ENCODE peak calls at places on chromosome 14, in four cellular contexts. T is WTC11, Z is K562, E is GM12878. M is an unnamed sample.

GRCh38 chr14:90453401-90453951 is 56.6 kb downstream of the CALM1 start:
- DNase-seq in Z (no peak), T (no peak), E (no peak), M (no peak)

GRCh38 chr14:96486705-96487104 is 15.5 kb upstream of the PAPOLA start:
- DNase-seq in E (no peak), Z (no peak), T (no peak), M (no peak)

GRCh38 chr14:76484355-76484754 is 108.4 kb downstream of the ESRRB start:
- DNase-seq in T (peak), Z (no peak), E (no peak), M (no peak)

GRCh38 chr14:29971101-29971500 is 43.5 kb upstream of the PRKD1 start:
- DNase-seq in Z (no peak), E (no peak), T (no peak), M (no peak)

GRCh38 chr14:56854325-56854724 is 44.0 kb upstream of the OTX2 start:
- DNase-seq in T (no peak), E (no peak), Z (no peak), M (no peak)

GRCh38 chr14:98903371-98903770 is 368.6 kb downstream of the BCL11B start:
- DNase-seq in E (no peak), T (no peak), Z (no peak), M (no peak)

GRCh38 chr14:72498646-72499045 is 395.3 kb downstream of the DPF3 start:
- DNase-seq in E (no peak), Z (no peak), T (no peak), M (no peak)

GRCh38 chr14:55731881-55732498 is 152.0 kb downstream of the KTN1 start:
- DNase-seq in E (no peak), T (peak), Z (no peak), M (peak)

GRCh38 chr14:92651106-92651792 is 97.2 kb downstream of the LGMN start:
- DNase-seq in T (no peak), E (peak), Z (no peak), M (no peak)

GRCh38 chr14:53391631-53392030 is 238.5 kb upstream of the DDHD1 start:
- DNase-seq in Z (no peak), T (no peak), E (no peak), M (no peak)
- TF ChIP-seq CBFB in Z (no peak), T (no peak), E (no peak), M (no peak)

GRCh38 chr14:62914025-62914424 is 131.2 kb downstream of the KCNH5 start:
- DNase-seq in E (no peak), T (no peak), Z (no peak), M (no peak)
- TF ChIP-seq CBFB in E (no peak), T (no peak), Z (no peak), M (no peak)

GRCh38 chr14:34981743-34982420 is 910 bp upstream of the SRP54 start:
- DNase-seq in T (peak), E (no peak), Z (no peak), M (no peak)
- TF ChIP-seq CBFB in T (no peak), E (no peak), Z (no peak), M (no peak)

DNA sequence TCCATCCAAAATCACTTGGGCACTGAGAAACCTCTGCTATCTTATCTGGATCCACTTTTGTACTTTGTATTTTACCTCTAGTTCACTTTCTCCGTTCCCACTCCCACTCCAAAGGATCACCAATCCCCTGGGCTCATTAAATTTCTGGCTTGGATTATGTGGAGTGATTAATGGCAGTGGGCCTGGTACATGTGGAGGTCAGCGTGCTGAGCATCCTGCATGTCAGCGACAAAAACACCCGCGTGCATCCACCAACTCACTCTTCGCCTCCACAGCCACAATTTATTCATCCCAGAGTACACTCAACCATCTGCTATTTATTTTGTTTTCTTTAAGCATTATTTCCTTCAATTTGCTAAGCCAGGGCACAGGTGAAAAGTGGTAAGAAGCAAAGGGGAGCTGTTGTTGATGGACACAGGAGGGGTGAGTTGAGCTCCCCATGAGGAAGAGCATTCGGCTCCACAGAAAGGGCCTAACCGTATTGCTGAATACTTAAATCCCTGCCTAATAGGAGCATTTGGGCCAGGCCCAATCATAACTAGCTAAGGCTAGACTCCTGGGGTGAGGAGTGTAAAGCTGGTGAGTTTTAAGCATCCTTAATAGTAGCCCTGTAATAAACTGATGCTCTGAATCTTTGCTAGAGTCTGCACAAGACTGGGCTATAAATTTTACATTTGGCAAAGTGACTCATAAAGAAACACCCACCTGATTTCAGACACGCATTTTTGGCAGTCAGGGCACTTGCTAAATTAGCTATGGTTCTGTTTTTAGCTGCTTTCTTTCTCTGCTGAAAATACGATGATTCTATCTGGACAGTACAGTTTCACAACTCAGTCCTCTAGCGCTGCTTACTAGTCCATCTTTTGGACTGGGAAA is 137.8 kb downstream of the SLC25A21 start:
- DNase-seq in E (no peak), Z (no peak), T (no peak), M (no peak)
- TF ChIP-seq CBFB in E (no peak), Z (no peak), T (no peak), M (no peak)

GRCh38 chr14:20327005-20327869 is 5.8 kb downstream of the CCNB1IP1 start:
- DNase-seq in E (peak), Z (no peak), T (no peak), M (peak)
- TF ChIP-seq CBFB in E (no peak), Z (no peak), T (no peak), M (no peak)

GRCh38 chr14:51295666-51296263 is 55.7 kb downstream of the TMX1 start:
- DNase-seq in T (no peak), Z (no peak), E (no peak), M (no peak)

GRCh38 chr14:51291016-51291415 is 51.0 kb downstream of the TMX1 start:
- DNase-seq in E (no peak), Z (no peak), T (no peak), M (no peak)

GRCh38 chr14:51294951-51295350 is 54.9 kb downstream of the TMX1 start:
- DNase-seq in T (no peak), Z (no peak), E (no peak), M (no peak)

GRCh38 chr14:51293926-51294290 is 53.9 kb downstream of the TMX1 start:
- DNase-seq in T (no peak), E (no peak), Z (no peak), M (no peak)

DNA sequence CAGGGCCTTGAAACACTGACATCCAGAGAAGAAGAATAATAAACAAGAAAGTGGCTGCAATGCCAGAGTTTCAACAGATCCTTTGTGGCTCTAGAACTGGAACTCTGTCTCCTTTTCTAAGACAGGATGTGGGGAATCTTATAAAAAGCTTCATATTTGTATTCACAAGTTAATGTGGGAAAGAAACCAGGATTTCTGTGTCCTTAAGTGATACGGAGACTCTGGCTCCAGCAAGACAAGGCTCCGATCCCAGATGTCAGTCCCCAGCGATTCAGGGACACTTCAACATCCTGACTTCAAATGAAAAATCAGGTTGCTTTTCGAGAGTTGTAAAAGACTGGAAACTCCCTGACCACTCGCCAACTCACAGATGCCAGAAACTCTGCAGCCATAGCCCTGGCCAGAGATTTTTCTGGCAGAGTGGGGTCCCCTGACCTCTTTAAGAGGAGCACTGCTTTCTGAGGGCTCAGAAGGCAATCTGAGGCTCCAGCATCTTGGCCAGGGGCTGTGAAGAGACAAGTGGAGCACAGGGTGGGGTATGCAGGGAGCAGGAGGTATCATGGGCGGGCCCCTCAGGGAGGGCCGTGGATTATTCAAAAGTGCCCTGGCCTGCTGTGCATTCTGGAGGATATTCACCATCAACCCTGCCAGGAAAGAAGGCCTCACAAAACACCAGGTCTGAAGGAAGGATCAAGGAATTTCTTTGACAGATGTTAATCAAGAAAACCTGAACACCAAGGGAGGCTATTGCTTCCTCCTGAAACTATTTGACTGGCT is 53.3 kb downstream of the TMX1 start:
- DNase-seq in Z (no peak), E (no peak), T (no peak), M (no peak)
- TF ChIP-seq CBFB in Z (no peak), E (no peak), T (no peak), M (no peak)